ENCODE peak calls at places on chromosomes 1 and 21, in four cellular contexts. P is CD4-positive, alpha-beta memory T cell; I is PC-9; T is CD8-positive, alpha-beta T cell. U is an unnamed sample. For H3K4me1, the result is how much of the 10 kb centered on the place peaks cover.

GRCh38 chr1:31327381-31327780 is 30.5 kb downstream of the ZCCHC17 start:
- DNase-seq in T (no peak), P (no peak), I (no peak), U (no peak)

GRCh38 chr1:167454929-167455785 is 63.2 kb downstream of the CD247 start:
- DNase-seq in I (no peak), T (peak), P (peak), U (peak)

GRCh38 chr1:213425631-213426030 is 374.6 kb downstream of the RPS6KC1 start:
- DNase-seq in T (no peak), I (no peak), P (no peak), U (no peak)

GRCh38 chr1:93180723-93181613 is at the start of gene CCDC18:
- DNase-seq in P (no peak), I (peak), T (peak), U (no peak)

GRCh38 chr21:45572231-45572630 is 30.0 kb upstream of the SLC19A1 start:
- DNase-seq in T (no peak), I (no peak), P (no peak), U (no peak)

GRCh38 chr1:119964673-119965363 is 68.5 kb upstream of the ADAM30 start:
- DNase-seq in I (no peak), P (no peak), T (no peak), U (no peak)

GRCh38 chr1:2590233-2591141 is 3.9 kb downstream of the PRXL2B start:
- DNase-seq in I (no peak), T (no peak), P (no peak), U (no peak)

GRCh38 chr1:159932296-159933285 is 7.3 kb upstream of the TAGLN2 start:
- DNase-seq in P (no peak), I (no peak), T (no peak), U (no peak)

GRCh38 chr1:109482796-109483638 is 688 bp upstream of the ATXN7L2 start:
- DNase-seq in I (no peak), P (peak), T (peak), U (no peak)

GRCh38 chr1:9269078-9269501 is 23.6 kb upstream of the SPSB1 start:
- DNase-seq in P (no peak), I (no peak), T (no peak), U (no peak)

GRCh38 chr1:93705897-93706500 is 24.4 kb upstream of the BCAR3 start:
- DNase-seq in T (no peak), P (no peak), I (peak), U (no peak)

GRCh38 chr1:183697814-183698590 is 44.9 kb upstream of the APOBEC4 start:
- DNase-seq in I (no peak), P (no peak), T (no peak), U (no peak)

GRCh38 chr1:57258616-57259330 is 165.1 kb downstream of the DAB1 start:
- DNase-seq in T (no peak), I (no peak), P (no peak), U (no peak)

GRCh38 chr1:37038079-37038702 is 3.9 kb upstream of the GRIK3 start:
- DNase-seq in T (no peak), I (peak), P (no peak), U (no peak)

GRCh38 chr1:20735581-20736111 is 3.1 kb upstream of the SH2D5 start:
- DNase-seq in I (no peak), P (no peak), T (no peak), U (no peak)

GRCh38 chr1:20742671-20743070 is 10.2 kb upstream of the SH2D5 start:
- DNase-seq in P (no peak), I (no peak), T (no peak), U (no peak)

GRCh38 chr1:20733361-20733975 is 965 bp upstream of the SH2D5 start:
- DNase-seq in P (no peak), T (no peak), I (peak), U (no peak)

GRCh38 chr1:20739225-20739624 is 6.7 kb upstream of the SH2D5 start:
- DNase-seq in P (no peak), T (no peak), I (no peak), U (no peak)
- H3K27ac ChIP-seq in P (no peak), T (no peak), I (peak), U (no peak)

DNA sequence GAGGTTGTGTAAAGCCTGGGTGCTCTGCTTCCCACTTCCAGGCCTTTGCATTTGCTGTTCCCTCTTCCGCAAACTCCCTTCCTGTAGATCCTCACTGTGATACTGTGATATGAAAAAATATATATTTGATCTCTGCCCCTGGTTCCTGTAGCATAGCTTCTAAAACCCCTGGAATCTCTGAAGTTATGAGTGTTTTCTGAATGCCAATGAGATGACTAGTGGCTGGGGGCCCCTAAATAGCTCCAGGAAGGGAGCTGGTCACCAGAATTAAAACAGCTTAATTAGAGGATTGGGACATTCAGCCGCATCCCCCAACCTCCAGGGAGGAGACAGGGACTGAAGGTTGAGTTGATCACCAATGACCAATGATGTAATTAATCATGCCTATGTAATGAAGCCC is 21.9 kb downstream of the DUSP10 start:
- DNase-seq in I (no peak), P (no peak), T (no peak), U (no peak)
- H3K4me1 ChIP-seq in I (half or more), P (under half), T (under half), U (under half)

GRCh38 chr1:155051777-155052398 is 772 bp downstream of the ADAM15 start:
- DNase-seq in I (no peak), T (peak), P (peak), U (peak)
- H3K27ac ChIP-seq in I (peak), T (no peak), P (peak), U (peak)

GRCh38 chr1:240965581-240966091 is 353.7 kb upstream of the GREM2 start:
- DNase-seq in P (no peak), I (no peak), T (no peak), U (no peak)

GRCh38 chr1:240962086-240962485 is 350.1 kb upstream of the GREM2 start:
- DNase-seq in T (no peak), P (no peak), I (no peak), U (no peak)

GRCh38 chr1:240968864-240969263 is 356.9 kb upstream of the GREM2 start:
- DNase-seq in P (no peak), T (no peak), I (no peak), U (no peak)

GRCh38 chr1:240970253-240970652 is 358.3 kb upstream of the GREM2 start:
- DNase-seq in P (no peak), I (no peak), T (no peak), U (no peak)

GRCh38 chr1:240967070-240967724 is 355.2 kb upstream of the GREM2 start:
- DNase-seq in P (no peak), T (no peak), I (no peak), U (no peak)
- H3K4me1 ChIP-seq in P (under half), T (under half), I (under half), U (under half)

GRCh38 chr1:12383001-12383400 is 153.2 kb downstream of the VPS13D start:
- DNase-seq in P (no peak), T (no peak), I (peak), U (no peak)
- H3K27ac ChIP-seq in P (no peak), T (no peak), I (no peak), U (no peak)

GRCh38 chr1:94993931-94994645 is 67.2 kb upstream of the CNN3 start:
- DNase-seq in P (no peak), T (no peak), I (peak), U (no peak)
- H3K4me1 ChIP-seq in P (under half), T (under half), I (under half), U (under half)

GRCh38 chr1:38050397-38051141 is 4.0 kb upstream of the POU3F1 start:
- DNase-seq in P (no peak), I (no peak), T (no peak), U (no peak)
- H3K27ac ChIP-seq in P (no peak), I (no peak), T (no peak), U (no peak)